ENCODE peak calls at places on chromosomes 16 and 17, in four cellular contexts. W, R, O and B are unnamed samples.

GRCh38 chr17:2241823-2242222 is 61.8 kb downstream of the SMG6 start:
- DNase-seq in W (no peak), O (no peak), R (no peak), B (no peak)

GRCh38 chr16:11198817-11199216 is 57.2 kb downstream of the SOCS1 start:
- DNase-seq in W (peak; percentile 22), R (no peak), O (no peak), B (no peak)

GRCh38 chr16:84069540-84069939 is 26.9 kb upstream of the SLC38A8 start:
- DNase-seq in R (no peak), O (no peak), W (no peak), B (no peak)

GRCh38 chr17:2782030-2782429 is 14.2 kb upstream of the RAP1GAP2 start:
- DNase-seq in R (no peak), W (no peak), O (no peak), B (no peak)

GRCh38 chr17:61579382-61579781 is 11.6 kb downstream of the NACA2 start:
- DNase-seq in O (no peak), W (no peak), R (no peak), B (no peak)

GRCh38 chr16:55464375-55464774 is 14.6 kb upstream of the MMP2 start:
- DNase-seq in R (no peak), W (no peak), O (no peak), B (no peak)

GRCh38 chr16:18803569-18804462 is 2.5 kb upstream of the ARL6IP1 start:
- DNase-seq in W (no peak), R (no peak), O (no peak), B (no peak)

GRCh38 chr17:50114849-50115357 is 15.1 kb downstream of the SAMD14 start:
- DNase-seq in O (no peak), W (peak; percentile 66), R (peak; percentile 81), B (no peak)

GRCh38 chr16:25014500-25015147 is 545 bp downstream of the ARHGAP17 start:
- DNase-seq in R (no peak), O (no peak), W (peak; percentile 28), B (peak; percentile 72)

GRCh38 chr16:66036162-66036561 is 330.3 kb upstream of the CDH5 start:
- DNase-seq in R (no peak), O (no peak), W (no peak), B (peak; percentile 12)

GRCh38 chr17:32876414-32877163 is at the start of gene MYO1D:
- DNase-seq in O (no peak), W (peak; percentile 35), R (peak; percentile 82), B (peak; percentile 82)

GRCh38 chr16:4392382-4393242 is 21.0 kb downstream of the VASN start:
- DNase-seq in W (no peak), R (no peak), O (no peak), B (no peak)

GRCh38 chr16:89290887-89291286 is 73.4 kb downstream of the ZNF778 start:
- DNase-seq in R (no peak), O (no peak), W (no peak), B (no peak)

GRCh38 chr16:85457366-85457765 is 155.8 kb upstream of the GSE1 start:
- DNase-seq in W (no peak), O (peak; percentile 16), R (no peak), B (no peak)

GRCh38 chr17:41449008-41449407 is 8.2 kb upstream of the KRT38 start:
- DNase-seq in R (no peak), O (no peak), W (no peak), B (no peak)

GRCh38 chr16:81524382-81524781 is 79.8 kb downstream of the CMIP start:
- DNase-seq in W (no peak), R (no peak), O (no peak), B (no peak)

GRCh38 chr17:80803451-80804428 is 187.9 kb upstream of the CHMP6 start:
- DNase-seq in R (no peak), W (no peak), O (no peak), B (peak; percentile 65)

GRCh38 chr16:58001781-58002410 is 689 bp downstream of the USB1 start:
- DNase-seq in R (no peak), O (no peak), W (no peak), B (no peak)

GRCh38 chr17:81342700-81343070 is 47.6 kb upstream of the SLC38A10 start:
- DNase-seq in R (no peak), W (no peak), O (no peak), B (no peak)

GRCh38 chr17:38528101-38528500 is 77.7 kb downstream of the SRCIN1 start:
- DNase-seq in W (no peak), O (no peak), R (no peak), B (no peak)

GRCh38 chr17:40090234-40091111 is 9.9 kb downstream of the NR1D1 start:
- DNase-seq in R (no peak), O (no peak), W (no peak), B (no peak)

GRCh38 chr16:85879975-85880831 is 18.8 kb upstream of the IRF8 start:
- DNase-seq in W (no peak), R (peak; percentile 59), O (no peak), B (no peak)

GRCh38 chr17:74645010-74645409 is 21.5 kb upstream of the CD300E start:
- DNase-seq in R (no peak), O (no peak), W (no peak), B (no peak)

GRCh38 chr17:74118504-74118903 is 85.0 kb upstream of the RPL38 start:
- DNase-seq in R (no peak), O (no peak), W (peak; percentile 41), B (peak; percentile 54)

GRCh38 chr17:10073026-10073425 is 125.4 kb downstream of the GAS7 start:
- DNase-seq in W (no peak), R (no peak), O (no peak), B (no peak)

GRCh38 chr17:4710693-4711634 is 532 bp downstream of the ARRB2 start:
- DNase-seq in W (no peak), O (no peak), R (peak; percentile 44), B (peak; percentile 81)

GRCh38 chr17:55722016-55722706 is 503 bp downstream of the TMEM100 start:
- DNase-seq in O (no peak), W (no peak), R (no peak), B (no peak)

GRCh38 chr17:57708401-57708800 is 36.7 kb downstream of the CCDC182 start:
- DNase-seq in O (no peak), W (no peak), R (no peak), B (no peak)

GRCh38 chr16:24769806-24770205 is 40.4 kb downstream of the TNRC6A start:
- DNase-seq in O (no peak), R (no peak), W (no peak), B (no peak)

GRCh38 chr16:85535352-85536072 is 77.6 kb upstream of the GSE1 start:
- DNase-seq in R (no peak), O (no peak), W (no peak), B (no peak)

GRCh38 chr17:81251091-81251942 is 12.2 kb downstream of the NDUFAF8 start:
- DNase-seq in O (no peak), W (no peak), R (no peak), B (no peak)

GRCh38 chr17:6831662-6832263 is at the start of gene TEKT1:
- DNase-seq in W (peak; percentile 86), R (peak; percentile 77), O (no peak), B (peak; percentile 86)

GRCh38 chr16:57204675-57205074 is 18.5 kb downstream of the RSPRY1 start:
- DNase-seq in W (no peak), O (no peak), R (no peak), B (no peak)

GRCh38 chr17:69814031-69814430 is 261.0 kb upstream of the KCNJ16 start:
- DNase-seq in W (no peak), R (no peak), O (no peak), B (no peak)

GRCh38 chr17:8059131-8059530 is 20.3 kb downstream of the ALOX15B start:
- DNase-seq in O (no peak), W (no peak), R (no peak), B (no peak)

GRCh38 chr17:68184816-68185436 is 62.9 kb upstream of the AMZ2 start:
- DNase-seq in R (peak; percentile 78), W (no peak), O (no peak), B (no peak)

GRCh38 chr17:63150994-63151464 is 185.0 kb downstream of the TANC2 start:
- DNase-seq in O (no peak), R (no peak), W (no peak), B (no peak)

GRCh38 chr17:34081269-34081668 is 173.8 kb upstream of the CCL2 start:
- DNase-seq in R (no peak), O (no peak), W (peak; percentile 20), B (no peak)

GRCh38 chr17:1783271-1783670 is 21.4 kb downstream of the SERPINF1 start:
- DNase-seq in W (no peak), O (no peak), R (no peak), B (peak; percentile 78)

GRCh38 chr16:62540496-62540895 is 504.3 kb upstream of the CDH8 start:
- DNase-seq in O (no peak), R (no peak), W (no peak), B (no peak)